ENCODE peak calls at places on chromosomes 3 and 15, in seven cellular contexts. One of them, this sample, is unnamed.

GRCh38 chr15:74552761-74553441 is 11.9 kb downstream of the ARID3B start:
- DNase-seq in left lung: no peak
- DNase-seq in CD8-positive, alpha-beta T cell: no peak
- DNase-seq in A549: no peak
- DNase-seq in sigmoid colon: no peak
- DNase-seq in GM12878: no peak
- DNase-seq in spleen: no peak
- DNase-seq in this sample: no peak

GRCh38 chr3:186671051-186671450 is 5.2 kb downstream of the HRG start:
- DNase-seq in left lung: no peak
- DNase-seq in CD8-positive, alpha-beta T cell: no peak
- DNase-seq in A549: no peak
- DNase-seq in sigmoid colon: no peak
- DNase-seq in GM12878: no peak
- DNase-seq in spleen: no peak
- DNase-seq in this sample: no peak

GRCh38 chr3:168545591-168545990 is 449.9 kb upstream of the GOLIM4 start:
- DNase-seq in left lung: peak; percentile 20
- DNase-seq in CD8-positive, alpha-beta T cell: no peak
- DNase-seq in A549: no peak
- DNase-seq in sigmoid colon: no peak
- DNase-seq in GM12878: no peak
- DNase-seq in spleen: peak; percentile 60
- DNase-seq in this sample: no peak

GRCh38 chr3:71423151-71423906 is 160.2 kb downstream of the FOXP1 start:
- DNase-seq in left lung: no peak
- DNase-seq in CD8-positive, alpha-beta T cell: no peak
- DNase-seq in A549: peak; percentile 15
- DNase-seq in sigmoid colon: no peak
- DNase-seq in GM12878: no peak
- DNase-seq in spleen: no peak
- DNase-seq in this sample: peak; percentile 97

GRCh38 chr3:164673738-164674137 is 404.6 kb downstream of the SI start:
- DNase-seq in left lung: no peak
- DNase-seq in CD8-positive, alpha-beta T cell: no peak
- DNase-seq in A549: no peak
- DNase-seq in sigmoid colon: no peak
- DNase-seq in GM12878: no peak
- DNase-seq in spleen: no peak
- DNase-seq in this sample: peak; percentile 16

GRCh38 chr3:130849111-130849552 is 44.8 kb upstream of the ATP2C1 start:
- DNase-seq in left lung: no peak
- DNase-seq in CD8-positive, alpha-beta T cell: no peak
- DNase-seq in A549: no peak
- DNase-seq in sigmoid colon: no peak
- DNase-seq in GM12878: no peak
- DNase-seq in spleen: no peak
- DNase-seq in this sample: no peak

GRCh38 chr3:123104550-123104949 is 37.7 kb downstream of the PDIA5 start:
- DNase-seq in left lung: no peak
- DNase-seq in CD8-positive, alpha-beta T cell: no peak
- DNase-seq in A549: peak; percentile 36
- DNase-seq in sigmoid colon: no peak
- DNase-seq in GM12878: no peak
- DNase-seq in spleen: peak; percentile 7
- DNase-seq in this sample: peak; percentile 44

GRCh38 chr15:36880913-36881290 is 219.4 kb downstream of the MEIS2 start:
- DNase-seq in left lung: no peak
- DNase-seq in CD8-positive, alpha-beta T cell: no peak
- DNase-seq in A549: no peak
- DNase-seq in sigmoid colon: no peak
- DNase-seq in GM12878: no peak
- DNase-seq in spleen: no peak
- DNase-seq in this sample: no peak

GRCh38 chr3:133038089-133038730 is at the start of gene TMEM108:
- DNase-seq in left lung: peak; percentile 89
- DNase-seq in CD8-positive, alpha-beta T cell: no peak
- DNase-seq in A549: peak; percentile 73
- DNase-seq in sigmoid colon: peak; percentile 88
- DNase-seq in GM12878: no peak
- DNase-seq in spleen: peak; percentile 81
- DNase-seq in this sample: no peak

GRCh38 chr3:140342668-140343067 is 335.2 kb upstream of the TRIM42 start:
- DNase-seq in left lung: no peak
- DNase-seq in CD8-positive, alpha-beta T cell: no peak
- DNase-seq in A549: no peak
- DNase-seq in sigmoid colon: no peak
- DNase-seq in GM12878: no peak
- DNase-seq in spleen: no peak
- DNase-seq in this sample: no peak

GRCh38 chr3:114669614-114670013 is 375.8 kb downstream of the TIGIT start:
- DNase-seq in left lung: no peak
- DNase-seq in CD8-positive, alpha-beta T cell: no peak
- DNase-seq in A549: no peak
- DNase-seq in sigmoid colon: no peak
- DNase-seq in GM12878: no peak
- DNase-seq in spleen: no peak
- DNase-seq in this sample: no peak

GRCh38 chr3:99532246-99532645 is 106.1 kb upstream of the COL8A1 start:
- DNase-seq in left lung: no peak
- DNase-seq in CD8-positive, alpha-beta T cell: no peak
- DNase-seq in A549: peak; percentile 15
- DNase-seq in sigmoid colon: no peak
- DNase-seq in GM12878: no peak
- DNase-seq in spleen: no peak
- DNase-seq in this sample: peak; percentile 93

GRCh38 chr15:85976986-85977385 is 102.7 kb upstream of the AGBL1 start:
- DNase-seq in left lung: no peak
- DNase-seq in CD8-positive, alpha-beta T cell: no peak
- DNase-seq in A549: no peak
- DNase-seq in sigmoid colon: no peak
- DNase-seq in GM12878: no peak
- DNase-seq in spleen: no peak
- DNase-seq in this sample: peak; percentile 38

GRCh38 chr3:50303038-50303815 is at the start of gene HYAL1:
- DNase-seq in left lung: peak; percentile 93
- DNase-seq in CD8-positive, alpha-beta T cell: no peak
- DNase-seq in A549: no peak
- DNase-seq in sigmoid colon: peak; percentile 83
- DNase-seq in GM12878: no peak
- DNase-seq in spleen: peak; percentile 91
- DNase-seq in this sample: no peak
- TF ChIP-seq CTCF in left lung: peak; percentile 10
- TF ChIP-seq CTCF in CD8-positive, alpha-beta T cell: no peak
- TF ChIP-seq CTCF in A549: no peak
- TF ChIP-seq CTCF in sigmoid colon: no peak
- TF ChIP-seq CTCF in GM12878: no peak
- TF ChIP-seq CTCF in spleen: no peak
- TF ChIP-seq CTCF in this sample: peak; percentile 28

GRCh38 chr3:159783780-159784747 is 204.6 kb upstream of the IL12A start:
- DNase-seq in left lung: no peak
- DNase-seq in CD8-positive, alpha-beta T cell: no peak
- DNase-seq in A549: no peak
- DNase-seq in sigmoid colon: no peak
- DNase-seq in GM12878: peak; percentile 4
- DNase-seq in spleen: no peak
- DNase-seq in this sample: no peak
- H3K4me1 ChIP-seq in left lung: peaks cover 8% of the 10 kb centered on the region
- H3K4me1 ChIP-seq in CD8-positive, alpha-beta T cell: no peaks in the 10 kb centered on the region
- H3K4me1 ChIP-seq in A549: peaks cover 81% of the 10 kb centered on the region
- H3K4me1 ChIP-seq in sigmoid colon: peaks cover 88% of the 10 kb centered on the region
- H3K4me1 ChIP-seq in GM12878: no peaks in the 10 kb centered on the region
- H3K4me1 ChIP-seq in spleen: no peaks in the 10 kb centered on the region
- H3K4me1 ChIP-seq in this sample: peaks cover 82% of the 10 kb centered on the region

GRCh38 chr3:107574650-107575049 is 51.9 kb downstream of the BBX start:
- DNase-seq in left lung: no peak
- DNase-seq in CD8-positive, alpha-beta T cell: no peak
- DNase-seq in A549: peak; percentile 23
- DNase-seq in sigmoid colon: no peak
- DNase-seq in GM12878: no peak
- DNase-seq in spleen: no peak
- DNase-seq in this sample: peak; percentile 62
- TF ChIP-seq CTCF in left lung: peak; percentile 38
- TF ChIP-seq CTCF in CD8-positive, alpha-beta T cell: peak; percentile 29
- TF ChIP-seq CTCF in A549: peak; percentile 77
- TF ChIP-seq CTCF in sigmoid colon: no peak
- TF ChIP-seq CTCF in GM12878: peak; percentile 45
- TF ChIP-seq CTCF in spleen: peak; percentile 51
- TF ChIP-seq CTCF in this sample: peak; percentile 75

DNA sequence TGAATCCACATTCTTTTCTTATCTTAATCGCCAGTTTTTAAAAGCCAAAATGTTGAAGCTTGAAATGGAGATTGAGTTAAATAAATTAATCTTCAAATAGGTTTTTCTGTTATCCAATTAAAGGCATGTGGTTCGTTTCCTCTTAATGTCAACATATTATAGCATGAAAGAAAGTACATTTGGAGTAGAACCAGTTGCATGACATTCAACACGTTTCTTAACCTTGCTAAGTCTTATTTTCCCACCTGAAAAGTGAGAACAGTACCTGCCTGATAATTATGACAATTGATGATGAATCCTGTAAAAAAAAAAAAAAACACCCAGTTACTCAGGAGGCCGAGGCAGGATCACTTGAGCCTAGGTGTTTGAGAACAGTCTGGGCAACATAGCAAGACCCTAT is 29.3 kb downstream of the PIAS1 start:
- DNase-seq in left lung: no peak
- DNase-seq in CD8-positive, alpha-beta T cell: no peak
- DNase-seq in A549: no peak
- DNase-seq in sigmoid colon: no peak
- DNase-seq in GM12878: no peak
- DNase-seq in spleen: no peak
- DNase-seq in this sample: no peak
- H3K4me1 ChIP-seq in left lung: peaks cover 5% of the 10 kb centered on the region
- H3K4me1 ChIP-seq in CD8-positive, alpha-beta T cell: peaks cover 54% of the 10 kb centered on the region
- H3K4me1 ChIP-seq in A549: peaks cover 26% of the 10 kb centered on the region
- H3K4me1 ChIP-seq in sigmoid colon: peaks cover 57% of the 10 kb centered on the region
- H3K4me1 ChIP-seq in GM12878: peaks cover 15% of the 10 kb centered on the region
- H3K4me1 ChIP-seq in spleen: peaks cover 56% of the 10 kb centered on the region
- H3K4me1 ChIP-seq in this sample: no peaks in the 10 kb centered on the region